ENCODE peak calls at places on chromosome 3, in seven cellular contexts. K is CD8-positive, alpha-beta T cell; L is GM06990; F is AG04450; M is ovary; Q is tibial nerve; U is B cell. B is an unnamed sample.

GRCh38 chr3:157920804-157921203 is 185.4 kb downstream of the SHOX2 start:
- DNase-seq in K (no peak), L (no peak), F (no peak), M (no peak), Q (no peak), U (no peak), B (no peak)

GRCh38 chr3:190116551-190117067 is 4.1 kb downstream of the P3H2 start:
- DNase-seq in K (no peak), L (no peak), F (no peak), M (no peak), Q (no peak), U (no peak), B (no peak)

GRCh38 chr3:164453695-164454094 is 624.6 kb downstream of the SI start:
- DNase-seq in K (no peak), L (no peak), F (no peak), M (no peak), Q (no peak), U (no peak), B (no peak)

GRCh38 chr3:46882377-46883015 is 5.0 kb downstream of the PTH1R start:
- DNase-seq in K (no peak), L (peak), F (no peak), M (peak), Q (no peak), U (no peak), B (no peak)

GRCh38 chr3:169669816-169670215 is 6.3 kb upstream of the MECOM start:
- DNase-seq in K (no peak), L (no peak), F (no peak), M (no peak), Q (no peak), U (no peak), B (no peak)

GRCh38 chr3:73609655-73610054 is 15.1 kb downstream of the PDZRN3 start:
- DNase-seq in K (no peak), L (no peak), F (no peak), M (no peak), Q (no peak), U (no peak), B (no peak)

GRCh38 chr3:14425574-14426304 is 23.3 kb downstream of the SLC6A6 start:
- DNase-seq in K (peak), L (peak), F (no peak), M (no peak), Q (no peak), U (peak), B (no peak)

GRCh38 chr3:111763968-111764367 is 95.1 kb upstream of the PHLDB2 start:
- DNase-seq in K (no peak), L (no peak), F (no peak), M (no peak), Q (peak), U (no peak), B (no peak)

GRCh38 chr3:51353566-51354140 is 31.4 kb upstream of the MANF start:
- DNase-seq in K (no peak), L (no peak), F (no peak), M (no peak), Q (no peak), U (no peak), B (no peak)

GRCh38 chr3:66037986-66038369 is 740 bp downstream of the MAGI1 start:
- DNase-seq in K (no peak), L (peak), F (no peak), M (peak), Q (no peak), U (no peak), B (no peak)

GRCh38 chr3:129942296-129942695 is 32.2 kb upstream of the TRH start:
- DNase-seq in K (peak), L (peak), F (peak), M (peak), Q (peak), U (peak), B (peak)

GRCh38 chr3:48685293-48685602 is 467 bp downstream of the NCKIPSD start:
- DNase-seq in K (no peak), L (no peak), F (no peak), M (no peak), Q (no peak), U (no peak), B (no peak)

GRCh38 chr3:10968390-10968789 is 24.2 kb upstream of the SLC6A1 start:
- DNase-seq in K (no peak), L (no peak), F (no peak), M (no peak), Q (no peak), U (no peak), B (no peak)

GRCh38 chr3:35393916-35394315 is 245.4 kb upstream of the ARPP21 start:
- DNase-seq in K (no peak), L (no peak), F (no peak), M (no peak), Q (no peak), U (no peak), B (no peak)

GRCh38 chr3:171092467-171092911 is 66.0 kb upstream of the SLC2A2 start:
- DNase-seq in K (no peak), L (no peak), F (no peak), M (no peak), Q (no peak), U (no peak), B (no peak)

GRCh38 chr3:25820372-25820771 is 30.5 kb downstream of the OXSM start:
- DNase-seq in K (no peak), L (no peak), F (peak), M (no peak), Q (no peak), U (no peak), B (no peak)

GRCh38 chr3:43794776-43795175 is 104.0 kb downstream of the ABHD5 start:
- DNase-seq in K (no peak), L (no peak), F (peak), M (no peak), Q (no peak), U (no peak), B (no peak)

GRCh38 chr3:105353485-105354161 is 13.1 kb upstream of the ALCAM start:
- DNase-seq in K (no peak), L (no peak), F (no peak), M (no peak), Q (no peak), U (no peak), B (no peak)

GRCh38 chr3:141370065-141370533 is 1.8 kb downstream of the ZBTB38 start:
- DNase-seq in K (peak), L (peak), F (no peak), M (peak), Q (peak), U (peak), B (no peak)

GRCh38 chr3:173826416-173826815 is 428.9 kb downstream of the NLGN1 start:
- DNase-seq in K (no peak), L (no peak), F (no peak), M (no peak), Q (no peak), U (no peak), B (no peak)

GRCh38 chr3:7682822-7683229 is 818.8 kb upstream of the LMCD1 start:
- DNase-seq in K (no peak), L (no peak), F (peak), M (no peak), Q (peak), U (no peak), B (no peak)

GRCh38 chr3:180265551-180265950 is 228.8 kb upstream of the PEX5L start:
- DNase-seq in K (no peak), L (no peak), F (peak), M (peak), Q (no peak), U (no peak), B (no peak)

GRCh38 chr3:126748701-126749546 is 44.9 kb downstream of the CHCHD6 start:
- DNase-seq in K (no peak), L (no peak), F (no peak), M (no peak), Q (no peak), U (no peak), B (no peak)

GRCh38 chr3:168024537-168024941 is 71.2 kb downstream of the GOLIM4 start:
- DNase-seq in K (no peak), L (no peak), F (peak), M (no peak), Q (no peak), U (no peak), B (no peak)

GRCh38 chr3:112327371-112327951 is 5.5 kb upstream of the CD200 start:
- DNase-seq in K (peak), L (peak), F (peak), M (no peak), Q (peak), U (no peak), B (no peak)

GRCh38 chr3:179921500-179921899 is 115.2 kb downstream of the PEX5L start:
- DNase-seq in K (no peak), L (peak), F (no peak), M (no peak), Q (no peak), U (no peak), B (no peak)

GRCh38 chr3:49901351-49902339 is 2.0 kb downstream of the MST1R start:
- DNase-seq in K (no peak), L (no peak), F (no peak), M (no peak), Q (no peak), U (peak), B (no peak)

GRCh38 chr3:16055606-16056209 is 118.8 kb upstream of the GALNT15 start:
- DNase-seq in K (no peak), L (no peak), F (no peak), M (no peak), Q (peak), U (no peak), B (no peak)

GRCh38 chr3:136543385-136543784 is 208.8 kb downstream of the STAG1 start:
- DNase-seq in K (no peak), L (no peak), F (no peak), M (no peak), Q (no peak), U (no peak), B (no peak)

GRCh38 chr3:136546718-136547117 is 205.5 kb downstream of the STAG1 start:
- DNase-seq in K (no peak), L (no peak), F (no peak), M (no peak), Q (no peak), U (no peak), B (no peak)

GRCh38 chr3:136544532-136544931 is 207.6 kb downstream of the STAG1 start:
- DNase-seq in K (no peak), L (no peak), F (no peak), M (no peak), Q (no peak), U (no peak), B (no peak)

GRCh38 chr3:136547293-136547692 is 204.9 kb downstream of the STAG1 start:
- DNase-seq in K (no peak), L (peak), F (no peak), M (no peak), Q (no peak), U (no peak), B (no peak)

DNA sequence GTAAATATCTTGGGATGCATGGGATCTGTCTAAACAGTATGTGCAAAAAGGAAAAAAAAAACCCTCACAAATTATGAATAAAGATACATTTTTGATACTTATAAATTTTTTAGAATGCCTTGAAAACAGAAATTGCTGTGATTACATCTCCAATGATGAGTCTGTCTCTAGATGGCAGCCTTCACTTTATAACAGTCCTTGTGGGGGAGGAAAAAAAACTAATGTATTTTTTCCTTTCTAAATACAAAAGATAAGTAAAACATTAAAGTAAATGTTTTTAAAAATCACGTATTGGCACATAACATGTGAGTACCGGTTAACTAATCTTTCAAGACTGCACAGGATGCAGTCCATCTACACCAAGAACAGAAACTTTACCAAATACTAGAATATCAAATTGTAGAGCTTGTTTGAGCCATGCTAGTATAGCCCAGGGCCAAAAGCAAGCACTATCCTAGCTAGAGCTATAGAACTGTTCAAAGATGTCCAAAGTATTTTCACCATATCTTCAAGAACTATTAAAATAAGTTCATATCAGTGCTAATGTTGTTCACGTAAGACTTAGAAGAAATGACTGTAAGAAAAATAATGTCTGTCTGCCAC is 206.4 kb downstream of the STAG1 start:
- DNase-seq in K (no peak), L (no peak), F (no peak), M (no peak), Q (no peak), U (no peak), B (no peak)
- TF ChIP-seq CTCF in K (no peak), L (no peak), F (peak), M (no peak), Q (no peak), U (no peak), B (peak)

GRCh38 chr3:8759038-8759755 is 10.2 kb downstream of the OXTR start:
- DNase-seq in K (no peak), L (no peak), F (no peak), M (no peak), Q (no peak), U (no peak), B (no peak)

GRCh38 chr3:8760506-8760905 is 8.9 kb downstream of the OXTR start:
- DNase-seq in K (no peak), L (no peak), F (no peak), M (no peak), Q (no peak), U (no peak), B (no peak)

GRCh38 chr3:8757551-8758518 is 11.6 kb downstream of the OXTR start:
- DNase-seq in K (no peak), L (no peak), F (no peak), M (no peak), Q (no peak), U (no peak), B (no peak)

GRCh38 chr3:8761866-8762265 is 7.5 kb downstream of the OXTR start:
- DNase-seq in K (no peak), L (no peak), F (no peak), M (no peak), Q (no peak), U (no peak), B (peak)

GRCh38 chr3:8760091-8760490 is 9.3 kb downstream of the OXTR start:
- DNase-seq in K (no peak), L (no peak), F (no peak), M (no peak), Q (no peak), U (no peak), B (no peak)
- TF ChIP-seq CTCF in K (no peak), L (no peak), F (no peak), M (no peak), Q (no peak), U (no peak), B (no peak)

GRCh38 chr3:183636221-183637105 is 1.0 kb downstream of the KLHL24 start:
- DNase-seq in K (peak), L (peak), F (peak), M (peak), Q (peak), U (peak), B (peak)

GRCh38 chr3:183634707-183635106 is 716 bp upstream of the KLHL24 start:
- DNase-seq in K (no peak), L (no peak), F (no peak), M (peak), Q (no peak), U (no peak), B (no peak)

GRCh38 chr3:183637106-183637486 is 1.7 kb downstream of the KLHL24 start:
- DNase-seq in K (no peak), L (no peak), F (no peak), M (no peak), Q (no peak), U (no peak), B (no peak)

GRCh38 chr3:183635107-183635430 is 354 bp upstream of the KLHL24 start:
- DNase-seq in K (no peak), L (no peak), F (no peak), M (no peak), Q (no peak), U (no peak), B (no peak)

DNA sequence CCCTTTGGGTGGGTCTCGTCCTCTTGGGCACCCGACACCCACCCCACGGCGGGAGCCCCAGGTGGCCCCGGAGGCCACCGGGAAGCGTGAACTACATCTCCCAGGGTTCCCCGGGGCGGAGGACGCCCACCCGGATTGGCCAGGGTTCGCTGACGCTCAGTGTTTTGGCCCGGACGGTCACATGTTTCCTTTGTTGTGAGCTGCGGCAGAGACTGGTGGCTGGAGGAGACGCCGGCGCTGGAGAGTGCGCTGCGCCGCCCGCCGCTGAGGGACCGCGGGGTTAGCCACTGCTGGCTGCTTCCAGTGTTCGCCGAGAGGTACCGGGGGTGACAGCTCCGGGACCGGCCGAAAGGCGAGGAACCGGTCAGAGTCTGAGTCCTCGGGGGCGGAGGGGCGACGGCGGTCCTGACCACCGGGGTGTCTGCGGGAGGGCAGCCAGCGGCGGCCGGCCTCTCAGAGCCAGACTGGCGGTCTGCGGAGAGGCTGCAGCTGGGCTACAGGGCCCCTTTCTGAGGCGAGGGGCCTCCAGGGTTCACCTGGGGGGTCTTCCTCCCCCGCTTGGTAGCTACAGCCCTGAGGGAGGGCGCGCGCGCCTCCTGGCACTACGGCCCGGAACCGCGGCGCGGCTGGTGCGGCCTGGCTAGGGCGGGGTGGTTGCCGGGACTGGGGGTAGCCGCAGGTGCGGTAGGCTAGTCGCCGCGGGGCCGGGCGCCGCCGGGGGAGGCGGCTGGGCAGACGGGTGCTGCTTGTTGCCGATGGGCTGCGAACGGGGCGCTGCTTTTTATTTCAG is at the start of gene KLHL24:
- DNase-seq in K (peak), L (peak), F (peak), M (peak), Q (peak), U (peak), B (peak)
- TF ChIP-seq CTCF in K (no peak), L (peak), F (no peak), M (no peak), Q (no peak), U (no peak), B (no peak)

GRCh38 chr3:65024148-65024547 is 336.3 kb upstream of the ADAMTS9 start:
- DNase-seq in K (no peak), L (no peak), F (no peak), M (no peak), Q (no peak), U (no peak), B (no peak)
- TF ChIP-seq CTCF in K (no peak), L (no peak), F (no peak), M (no peak), Q (no peak), U (no peak), B (no peak)

B was measured in osteocyte.